ENCODE peak calls at places on chromosomes 12 and 14, in nine cellular contexts. L is GM10248, Q is fibroblast of lung, W is neural crest cell, N is fibroblast of villous mesenchyme, R is chondrocyte, X is AG04450, C is GM23338, F is AG04449. U is an unnamed sample.

GRCh38 chr14:72892879-72893635 is 844 bp downstream of the DPF3 start:
- DNase-seq in F (no peak), Q (peak; percentile 33), N (peak; percentile 27), X (no peak), C (peak; percentile 66), W (peak; percentile 25), R (no peak), L (peak; percentile 45), U (no peak)

GRCh38 chr12:112382866-112383265 is 635 bp upstream of the HECTD4 start:
- DNase-seq in C (no peak), N (no peak), W (no peak), Q (no peak), L (no peak), R (no peak), X (no peak), F (no peak), U (no peak)

GRCh38 chr14:93239869-93240677 is 33.0 kb downstream of the UBR7 start:
- DNase-seq in C (no peak), R (no peak), L (no peak), N (peak; percentile 81), F (peak; percentile 47), W (no peak), X (peak; percentile 59), Q (peak; percentile 79), U (peak; percentile 45)

GRCh38 chr12:7433276-7433822 is 10.6 kb downstream of the CD163L1 start:
- DNase-seq in Q (peak; percentile 74), C (no peak), W (no peak), X (peak; percentile 30), F (peak; percentile 23), L (no peak), R (no peak), N (peak; percentile 82), U (no peak)

GRCh38 chr14:81402123-81402495 is 2.0 kb upstream of the STON2 start:
- DNase-seq in F (no peak), W (no peak), C (no peak), R (no peak), X (no peak), Q (peak; percentile 75), N (peak; percentile 15), L (no peak), U (no peak)

GRCh38 chr14:29521526-29522137 is 406.0 kb downstream of the PRKD1 start:
- DNase-seq in C (peak; percentile 76), W (no peak), N (peak; percentile 9), L (no peak), R (no peak), Q (peak; percentile 2), X (no peak), F (no peak), U (no peak)

GRCh38 chr14:65359503-65359902 is 53.0 kb upstream of the FUT8 start:
- DNase-seq in X (no peak), Q (peak; percentile 54), C (no peak), N (no peak), L (no peak), F (no peak), W (no peak), R (no peak), U (no peak)

GRCh38 chr12:120172053-120172452 is 22.5 kb downstream of the GCN1 start:
- DNase-seq in W (no peak), C (no peak), F (no peak), N (no peak), R (no peak), L (no peak), Q (no peak), X (no peak), U (no peak)

GRCh38 chr14:102508774-102509743 is 517 bp downstream of the ANKRD9 start:
- DNase-seq in F (no peak), R (no peak), Q (peak; percentile 35), L (no peak), C (peak; percentile 42), X (no peak), W (no peak), N (peak; percentile 68), U (no peak)

GRCh38 chr14:102507026-102507860 is 2.3 kb downstream of the ANKRD9 start:
- DNase-seq in F (no peak), C (peak; percentile 86), N (no peak), L (no peak), R (no peak), W (no peak), Q (no peak), X (no peak), U (no peak)

GRCh38 chr14:102506599-102506871 is 3.0 kb downstream of the ANKRD9 start:
- DNase-seq in R (no peak), N (no peak), X (no peak), Q (no peak), C (no peak), W (no peak), F (no peak), L (no peak), U (no peak)

GRCh38 chr14:102508410-102508773 is 1.2 kb downstream of the ANKRD9 start:
- DNase-seq in R (no peak), Q (no peak), N (no peak), C (no peak), X (no peak), W (no peak), L (no peak), F (no peak), U (no peak)

DNA sequence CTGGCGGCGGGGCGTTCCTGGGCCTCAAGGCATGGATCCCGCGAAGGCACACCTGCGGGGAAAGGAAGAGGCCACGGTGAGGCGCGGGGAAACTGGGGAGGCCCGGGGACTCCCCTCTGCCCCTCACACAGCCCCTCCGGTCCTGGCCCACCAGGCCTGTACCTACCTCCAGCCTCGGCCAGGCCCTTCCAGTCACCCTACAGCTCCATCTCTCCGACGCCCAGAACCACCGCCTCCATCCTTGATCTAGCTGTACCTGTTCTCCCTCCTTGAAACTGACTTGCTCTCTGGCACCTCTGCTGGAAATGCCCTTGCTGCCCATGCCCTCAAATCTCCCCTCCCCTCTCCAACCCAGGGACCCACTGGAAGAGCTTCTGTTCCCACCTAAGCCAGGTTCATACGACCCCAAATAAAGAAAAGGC is 1.7 kb downstream of the ANKRD9 start:
- DNase-seq in Q (no peak), L (no peak), F (no peak), N (no peak), W (no peak), X (no peak), C (peak; percentile 47), R (no peak), U (no peak)
- TF ChIP-seq CTCF in Q (no peak), L (no peak), F (no peak), N (no peak), W (no peak), X (no peak), C (peak; percentile 4), R (peak; percentile 21), U (peak; percentile 10)

GRCh38 chr12:114401346-114402320 is 4.3 kb downstream of the TBX5 start:
- DNase-seq in X (no peak), R (no peak), L (no peak), C (no peak), Q (no peak), N (no peak), W (no peak), F (no peak), U (no peak)

GRCh38 chr12:114405199-114405448 is 820 bp downstream of the TBX5 start:
- DNase-seq in R (no peak), F (no peak), X (no peak), N (peak; percentile 47), C (no peak), W (no peak), L (no peak), Q (no peak), U (no peak)

GRCh38 chr12:114404451-114405198 is 1.3 kb downstream of the TBX5 start:
- DNase-seq in F (no peak), X (no peak), C (peak; percentile 39), N (peak; percentile 43), W (no peak), L (no peak), R (no peak), Q (no peak), U (no peak)

GRCh38 chr12:114403690-114404450 is 2.1 kb downstream of the TBX5 start:
- DNase-seq in Q (no peak), N (peak; percentile 91), F (no peak), C (peak; percentile 71), R (no peak), L (no peak), X (no peak), W (no peak), U (no peak)

DNA sequence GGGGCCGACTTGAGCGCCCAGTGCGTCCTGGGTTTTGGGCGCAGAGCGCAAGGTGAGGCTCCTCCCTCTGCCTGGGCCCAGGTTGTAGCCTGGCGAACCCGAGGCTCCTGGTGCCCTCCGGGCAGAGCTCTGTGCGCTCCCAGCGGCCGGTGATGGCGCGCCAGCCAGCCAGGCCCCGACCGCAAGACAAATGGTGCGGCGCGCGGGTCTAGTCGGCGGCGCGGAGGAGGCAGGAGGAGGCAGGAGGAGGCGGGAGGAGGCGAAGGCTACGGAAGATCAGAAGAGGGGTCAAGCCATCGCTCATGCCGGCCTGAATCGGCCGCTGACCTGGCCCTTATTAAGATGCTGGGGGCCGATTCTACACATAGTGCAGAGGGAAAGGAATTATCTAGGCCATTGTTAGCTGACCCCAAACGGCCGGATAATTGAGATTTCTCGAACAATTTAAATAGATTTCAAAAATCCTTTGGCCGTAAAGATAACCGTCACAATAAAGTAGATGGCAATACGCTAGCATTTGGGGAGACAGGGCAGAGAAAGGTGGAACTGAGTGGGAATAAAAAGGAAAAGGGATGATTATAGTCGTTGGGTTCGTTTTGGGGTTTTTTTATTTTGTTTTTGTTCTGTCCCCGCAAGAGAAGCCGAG is 2.8 kb downstream of the TBX5 start:
- DNase-seq in N (peak; percentile 80), W (peak; percentile 44), Q (no peak), R (no peak), X (no peak), L (no peak), F (no peak), C (peak; percentile 93), U (no peak)
- TF ChIP-seq CTCF in N (peak; percentile 35), W (peak; percentile 51), Q (peak; percentile 28), R (no peak), X (peak; percentile 54), L (no peak), F (no peak), C (peak; percentile 37), U (no peak)

GRCh38 chr14:23154876-23155587 is 28.4 kb downstream of the SLC7A8 start:
- DNase-seq in W (no peak), F (peak; percentile 61), R (no peak), X (peak; percentile 77), C (peak; percentile 61), L (no peak), Q (peak; percentile 91), N (peak; percentile 91), U (no peak)
- TF ChIP-seq CTCF in W (no peak), F (no peak), R (no peak), X (no peak), C (peak; percentile 2), L (no peak), Q (no peak), N (no peak), U (no peak)

GRCh38 chr12:14827043-14827442 is 13.1 kb upstream of the SMCO3 start:
- DNase-seq in L (no peak), F (no peak), N (no peak), R (no peak), Q (no peak), W (no peak), X (no peak), C (no peak), U (no peak)

GRCh38 chr12:14824012-14824634 is 10.1 kb upstream of the SMCO3 start:
- DNase-seq in C (no peak), W (no peak), N (no peak), X (no peak), Q (peak; percentile 23), R (no peak), F (no peak), L (no peak), U (no peak)

GRCh38 chr12:14833336-14833735 is 10.0 kb downstream of the ART4 start:
- DNase-seq in W (no peak), X (no peak), N (peak; percentile 31), C (no peak), F (no peak), L (no peak), R (no peak), Q (no peak), U (no peak)

GRCh38 chr12:14825256-14825655 is 11.3 kb upstream of the SMCO3 start:
- DNase-seq in X (no peak), W (no peak), L (no peak), Q (no peak), N (no peak), C (no peak), R (no peak), F (no peak), U (no peak)

DNA sequence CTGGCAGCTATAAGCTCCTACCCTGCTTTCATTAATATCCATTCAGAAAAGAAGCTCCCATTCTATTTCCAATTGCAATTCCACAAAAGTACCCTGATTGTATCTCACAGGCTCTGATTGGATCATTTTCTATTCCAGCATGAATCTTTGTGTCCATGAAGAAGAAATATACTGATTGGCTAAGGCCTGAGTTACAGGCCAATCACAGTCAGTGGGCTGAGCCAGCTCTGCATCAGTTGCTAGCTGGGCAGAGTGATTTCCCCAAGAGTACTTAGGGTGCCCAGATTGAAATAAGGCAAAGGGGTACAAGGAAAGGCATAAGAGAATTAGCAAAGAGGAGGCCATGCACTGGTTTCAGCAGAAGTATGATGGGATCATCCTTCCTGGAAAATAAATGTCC is 14.4 kb downstream of the ART4 start:
- DNase-seq in N (peak; percentile 27), R (no peak), Q (no peak), C (peak; percentile 53), L (no peak), X (no peak), F (no peak), W (no peak), U (no peak)
- TF ChIP-seq CTCF in N (no peak), R (no peak), Q (no peak), C (no peak), L (no peak), X (no peak), F (no peak), W (no peak), U (no peak)